ENCODE peak calls at places on chromosomes 2 and 18, in eight cellular contexts. One of them, this sample, is unnamed.

GRCh38 chr2:237128026-237128703 is 42.5 kb downstream of the COPS8 start:
- DNase-seq in MM.1S: no peak
- DNase-seq in fibroblast of lung: peak
- DNase-seq in IMR-90: peak
- DNase-seq in PC-3: peak
- DNase-seq in GM23338: peak
- DNase-seq in GM23248: peak
- DNase-seq in H1: no peak
- DNase-seq in this sample: no peak

GRCh38 chr2:61144697-61145268 is 17.2 kb upstream of the C2orf74 start:
- DNase-seq in MM.1S: peak
- DNase-seq in fibroblast of lung: peak
- DNase-seq in IMR-90: peak
- DNase-seq in PC-3: peak
- DNase-seq in GM23338: peak
- DNase-seq in GM23248: peak
- DNase-seq in H1: peak
- DNase-seq in this sample: peak

GRCh38 chr2:98846041-98846440 is 90.0 kb downstream of the CRACDL start:
- DNase-seq in MM.1S: no peak
- DNase-seq in fibroblast of lung: no peak
- DNase-seq in IMR-90: peak
- DNase-seq in PC-3: no peak
- DNase-seq in GM23338: no peak
- DNase-seq in GM23248: peak
- DNase-seq in H1: no peak
- DNase-seq in this sample: no peak

GRCh38 chr2:134628453-134628852 is 90.3 kb downstream of the TMEM163 start:
- DNase-seq in MM.1S: no peak
- DNase-seq in fibroblast of lung: no peak
- DNase-seq in IMR-90: no peak
- DNase-seq in PC-3: no peak
- DNase-seq in GM23338: no peak
- DNase-seq in GM23248: no peak
- DNase-seq in H1: no peak
- DNase-seq in this sample: no peak

GRCh38 chr18:1213126-1213525 is 308.5 kb downstream of the ADCYAP1 start:
- DNase-seq in MM.1S: no peak
- DNase-seq in fibroblast of lung: no peak
- DNase-seq in IMR-90: no peak
- DNase-seq in PC-3: no peak
- DNase-seq in GM23338: no peak
- DNase-seq in GM23248: no peak
- DNase-seq in H1: no peak
- DNase-seq in this sample: no peak

GRCh38 chr2:24304098-24304497 is 56.2 kb downstream of the ITSN2 start:
- DNase-seq in MM.1S: no peak
- DNase-seq in fibroblast of lung: peak
- DNase-seq in IMR-90: peak
- DNase-seq in PC-3: no peak
- DNase-seq in GM23338: peak
- DNase-seq in GM23248: peak
- DNase-seq in H1: no peak
- DNase-seq in this sample: no peak

GRCh38 chr2:227818569-227819397 is 5.1 kb downstream of the CCL20 start:
- DNase-seq in MM.1S: no peak
- DNase-seq in fibroblast of lung: no peak
- DNase-seq in IMR-90: no peak
- DNase-seq in PC-3: no peak
- DNase-seq in GM23338: no peak
- DNase-seq in GM23248: no peak
- DNase-seq in H1: no peak
- DNase-seq in this sample: no peak

GRCh38 chr2:158325031-158325781 is 131.3 kb downstream of the CCDC148 start:
- DNase-seq in MM.1S: no peak
- DNase-seq in fibroblast of lung: peak
- DNase-seq in IMR-90: peak
- DNase-seq in PC-3: peak
- DNase-seq in GM23338: no peak
- DNase-seq in GM23248: peak
- DNase-seq in H1: no peak
- DNase-seq in this sample: no peak

GRCh38 chr2:72942293-72942692 is 25.0 kb downstream of the EMX1 start:
- DNase-seq in MM.1S: no peak
- DNase-seq in fibroblast of lung: no peak
- DNase-seq in IMR-90: no peak
- DNase-seq in PC-3: no peak
- DNase-seq in GM23338: no peak
- DNase-seq in GM23248: no peak
- DNase-seq in H1: no peak
- DNase-seq in this sample: no peak

GRCh38 chr2:219836647-219837177 is 209.3 kb downstream of the SLC4A3 start:
- DNase-seq in MM.1S: no peak
- DNase-seq in fibroblast of lung: peak
- DNase-seq in IMR-90: peak
- DNase-seq in PC-3: peak
- DNase-seq in GM23338: no peak
- DNase-seq in GM23248: peak
- DNase-seq in H1: no peak
- DNase-seq in this sample: peak

GRCh38 chr2:22213237-22213636 is 1089.5 kb downstream of the TDRD15 start:
- DNase-seq in MM.1S: no peak
- DNase-seq in fibroblast of lung: no peak
- DNase-seq in IMR-90: no peak
- DNase-seq in PC-3: no peak
- DNase-seq in GM23338: no peak
- DNase-seq in GM23248: no peak
- DNase-seq in H1: no peak
- DNase-seq in this sample: no peak

GRCh38 chr18:22734812-22735627 is 198.1 kb upstream of the RBBP8 start:
- DNase-seq in MM.1S: no peak
- DNase-seq in fibroblast of lung: peak
- DNase-seq in IMR-90: peak
- DNase-seq in PC-3: no peak
- DNase-seq in GM23338: no peak
- DNase-seq in GM23248: peak
- DNase-seq in H1: no peak
- DNase-seq in this sample: no peak

GRCh38 chr18:48167901-48168300 is 237.4 kb upstream of the SMAD2 start:
- DNase-seq in MM.1S: no peak
- DNase-seq in fibroblast of lung: no peak
- DNase-seq in IMR-90: no peak
- DNase-seq in PC-3: no peak
- DNase-seq in GM23338: no peak
- DNase-seq in GM23248: no peak
- DNase-seq in H1: no peak
- DNase-seq in this sample: no peak

GRCh38 chr2:231321556-231322334 is 73.8 kb upstream of the B3GNT7 start:
- DNase-seq in MM.1S: no peak
- DNase-seq in fibroblast of lung: no peak
- DNase-seq in IMR-90: no peak
- DNase-seq in PC-3: no peak
- DNase-seq in GM23338: no peak
- DNase-seq in GM23248: no peak
- DNase-seq in H1: peak
- DNase-seq in this sample: no peak

GRCh38 chr2:109305494-109306187 is 176.6 kb downstream of the SH3RF3 start:
- DNase-seq in MM.1S: no peak
- DNase-seq in fibroblast of lung: no peak
- DNase-seq in IMR-90: no peak
- DNase-seq in PC-3: no peak
- DNase-seq in GM23338: no peak
- DNase-seq in GM23248: no peak
- DNase-seq in H1: no peak
- DNase-seq in this sample: no peak

DNA sequence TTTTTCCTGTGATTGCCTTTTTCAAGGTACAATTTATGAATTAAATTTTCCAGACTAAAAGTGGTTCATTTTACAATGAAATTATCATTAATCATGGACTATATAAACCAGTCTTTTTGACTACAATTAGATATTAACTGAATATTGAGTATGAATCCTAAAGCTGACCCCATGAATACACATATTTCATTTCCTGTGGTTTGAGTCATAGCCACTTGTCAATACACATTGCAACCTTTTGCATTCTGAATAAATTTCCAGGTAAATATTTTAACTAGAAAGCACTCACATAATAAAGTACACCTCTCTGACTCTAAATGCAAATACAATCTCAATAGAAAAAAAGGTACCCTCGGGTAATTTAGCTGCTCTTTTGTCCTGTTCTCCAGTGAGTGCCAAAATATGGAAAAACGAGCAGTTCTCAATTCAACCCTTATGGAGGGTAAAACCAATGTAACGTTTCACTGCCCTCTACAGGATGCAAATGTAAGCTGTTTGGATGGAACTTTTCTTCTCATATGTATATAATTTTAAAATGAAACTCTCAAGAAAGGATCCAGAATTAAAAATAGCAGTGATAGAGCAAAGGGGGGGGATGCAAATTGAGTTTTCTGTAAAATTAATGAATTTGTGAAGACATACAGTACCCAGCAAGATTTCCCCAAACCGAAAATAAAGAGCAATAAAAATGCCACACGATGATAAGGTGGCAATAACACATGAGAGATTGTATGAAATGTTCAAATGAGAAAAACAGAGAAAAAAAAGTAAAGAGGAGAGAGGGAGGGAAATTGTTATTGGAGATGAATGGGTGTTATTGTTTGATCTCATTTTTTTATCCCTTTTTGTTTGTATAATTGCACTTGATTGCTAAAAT is 1795.7 kb upstream of the PIK3C3 start:
- DNase-seq in MM.1S: peak
- DNase-seq in fibroblast of lung: peak
- DNase-seq in IMR-90: peak
- DNase-seq in PC-3: peak
- DNase-seq in GM23338: peak
- DNase-seq in GM23248: peak
- DNase-seq in H1: no peak
- DNase-seq in this sample: no peak
- H3K4me2 ChIP-seq in MM.1S: no peak
- H3K4me2 ChIP-seq in fibroblast of lung: no peak
- H3K4me2 ChIP-seq in IMR-90: no peak
- H3K4me2 ChIP-seq in PC-3: peak
- H3K4me2 ChIP-seq in GM23338: no peak
- H3K4me2 ChIP-seq in GM23248: peak
- H3K4me2 ChIP-seq in H1: no peak
- H3K4me2 ChIP-seq in this sample: no peak

GRCh38 chr18:9839806-9840205 is 46.0 kb upstream of the TXNDC2 start:
- DNase-seq in MM.1S: no peak
- DNase-seq in fibroblast of lung: no peak
- DNase-seq in IMR-90: peak
- DNase-seq in PC-3: no peak
- DNase-seq in GM23338: peak
- DNase-seq in GM23248: no peak
- DNase-seq in H1: no peak
- DNase-seq in this sample: no peak

GRCh38 chr18:9842446-9842845 is 43.3 kb upstream of the TXNDC2 start:
- DNase-seq in MM.1S: no peak
- DNase-seq in fibroblast of lung: no peak
- DNase-seq in IMR-90: no peak
- DNase-seq in PC-3: no peak
- DNase-seq in GM23338: no peak
- DNase-seq in GM23248: no peak
- DNase-seq in H1: no peak
- DNase-seq in this sample: no peak

GRCh38 chr18:9838144-9838877 is 47.5 kb upstream of the TXNDC2 start:
- DNase-seq in MM.1S: no peak
- DNase-seq in fibroblast of lung: no peak
- DNase-seq in IMR-90: no peak
- DNase-seq in PC-3: no peak
- DNase-seq in GM23338: peak
- DNase-seq in GM23248: peak
- DNase-seq in H1: peak
- DNase-seq in this sample: no peak

GRCh38 chr18:9839211-9839610 is 46.6 kb upstream of the TXNDC2 start:
- DNase-seq in MM.1S: no peak
- DNase-seq in fibroblast of lung: no peak
- DNase-seq in IMR-90: no peak
- DNase-seq in PC-3: no peak
- DNase-seq in GM23338: no peak
- DNase-seq in GM23248: no peak
- DNase-seq in H1: no peak
- DNase-seq in this sample: no peak

DNA sequence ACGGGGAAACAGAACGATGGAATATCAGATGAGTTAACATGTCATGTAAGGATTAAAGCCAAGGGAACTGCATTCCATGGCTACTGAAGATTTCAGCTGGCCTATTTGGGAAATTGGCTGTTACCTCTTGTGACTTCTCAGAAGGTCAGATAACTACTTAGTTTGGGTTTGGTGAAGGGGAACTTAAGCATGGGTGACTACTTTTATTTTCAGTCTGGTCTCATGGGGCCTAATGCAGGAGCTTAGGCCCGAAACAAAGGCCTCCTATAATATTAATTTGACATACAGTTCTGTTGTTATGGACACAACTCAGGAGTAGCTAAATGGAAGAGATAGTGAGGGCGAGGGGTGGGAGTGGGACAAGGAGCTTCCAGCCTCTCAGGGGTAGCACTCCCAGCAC is 44.0 kb upstream of the TXNDC2 start:
- DNase-seq in MM.1S: no peak
- DNase-seq in fibroblast of lung: no peak
- DNase-seq in IMR-90: no peak
- DNase-seq in PC-3: no peak
- DNase-seq in GM23338: no peak
- DNase-seq in GM23248: no peak
- DNase-seq in H1: no peak
- DNase-seq in this sample: no peak
- H2AFZ ChIP-seq in MM.1S: no peak
- H2AFZ ChIP-seq in fibroblast of lung: no peak
- H2AFZ ChIP-seq in IMR-90: no peak
- H2AFZ ChIP-seq in PC-3: no peak
- H2AFZ ChIP-seq in GM23338: no peak
- H2AFZ ChIP-seq in GM23248: no peak
- H2AFZ ChIP-seq in H1: no peak
- H2AFZ ChIP-seq in this sample: no peak

GRCh38 chr2:118846667-118847446 is 591 bp downstream of the EN1 start:
- DNase-seq in MM.1S: no peak
- DNase-seq in fibroblast of lung: no peak
- DNase-seq in IMR-90: no peak
- DNase-seq in PC-3: peak
- DNase-seq in GM23338: peak
- DNase-seq in GM23248: peak
- DNase-seq in H1: peak
- DNase-seq in this sample: no peak
- H3K4me3 ChIP-seq in MM.1S: no peak
- H3K4me3 ChIP-seq in fibroblast of lung: peak
- H3K4me3 ChIP-seq in IMR-90: no peak
- H3K4me3 ChIP-seq in PC-3: peak
- H3K4me3 ChIP-seq in GM23338: peak
- H3K4me3 ChIP-seq in GM23248: peak
- H3K4me3 ChIP-seq in H1: no peak
- H3K4me3 ChIP-seq in this sample: no peak

DNA sequence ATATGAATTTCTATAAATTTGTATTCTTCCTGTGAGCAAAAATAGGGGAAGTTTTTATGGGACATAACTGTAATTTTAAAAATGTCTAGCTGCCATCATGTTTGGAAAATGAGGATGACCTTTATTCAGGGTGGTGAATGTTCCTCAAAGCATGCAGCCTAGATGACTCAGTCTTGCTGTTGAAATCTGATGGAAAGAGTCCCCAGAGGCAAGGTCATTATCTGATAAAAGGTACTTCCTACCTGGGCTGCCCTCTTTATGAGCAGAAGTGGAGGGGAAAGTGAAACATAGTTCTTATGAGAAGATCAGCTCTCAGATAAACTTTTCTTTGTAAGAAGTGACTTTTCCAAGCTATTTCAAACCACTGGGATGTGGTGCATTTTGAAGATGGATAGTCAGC is 1144.7 kb upstream of the PIK3C3 start:
- DNase-seq in MM.1S: no peak
- DNase-seq in fibroblast of lung: peak
- DNase-seq in IMR-90: peak
- DNase-seq in PC-3: peak
- DNase-seq in GM23338: no peak
- DNase-seq in GM23248: peak
- DNase-seq in H1: no peak
- DNase-seq in this sample: no peak
- H3K4me2 ChIP-seq in MM.1S: no peak
- H3K4me2 ChIP-seq in fibroblast of lung: no peak
- H3K4me2 ChIP-seq in IMR-90: peak
- H3K4me2 ChIP-seq in PC-3: no peak
- H3K4me2 ChIP-seq in GM23338: no peak
- H3K4me2 ChIP-seq in GM23248: no peak
- H3K4me2 ChIP-seq in H1: no peak
- H3K4me2 ChIP-seq in this sample: no peak

This sample was measured in OCI-LY7.